ENCODE peak calls at places on chromosomes 16 and 17, in nine cellular contexts. Z is neural progenitor cell, R is WERI-Rb-1, D is heart right ventricle, M is left ventricle myocardium inferior, G is dorsolateral prefrontal cortex, L is stomach, F is psoas muscle, Y is uterus. B is an unnamed sample.

GRCh38 chr17:7281074-7281952 is at the start of gene SLC2A4:
- DNase-seq in R (peak; percentile 97), M (peak; percentile 94), Z (peak; percentile 99), G (peak; percentile 76), F (peak; percentile 95), L (peak; percentile 96), D (peak; percentile 94), Y (peak; percentile 93), B (peak; percentile 99)

GRCh38 chr17:6546069-6546718 is 10.2 kb downstream of the PITPNM3 start:
- DNase-seq in R (no peak), L (no peak), G (peak; percentile 70), D (no peak), F (no peak), M (no peak), Y (no peak), Z (no peak), B (no peak)

GRCh38 chr16:66458292-66458691 is 31.2 kb downstream of the BEAN1 start:
- DNase-seq in G (no peak), D (no peak), L (no peak), M (no peak), Z (no peak), R (no peak), Y (no peak), F (no peak), B (no peak)

GRCh38 chr17:54221499-54221898 is 398.8 kb downstream of the KIF2B start:
- DNase-seq in D (no peak), M (no peak), L (no peak), Z (no peak), Y (no peak), F (no peak), G (no peak), R (no peak), B (no peak)

GRCh38 chr17:80969030-80969673 is 22.5 kb upstream of the CHMP6 start:
- DNase-seq in D (no peak), L (no peak), Z (no peak), F (no peak), R (no peak), Y (no peak), M (no peak), G (no peak), B (no peak)

GRCh38 chr17:81044764-81045589 is 10.0 kb downstream of the BAIAP2 start:
- DNase-seq in F (peak; percentile 87), Y (peak; percentile 79), Z (no peak), G (no peak), M (peak; percentile 89), R (no peak), D (peak; percentile 91), L (peak; percentile 69), B (no peak)

GRCh38 chr17:82239401-82239925 is 10.6 kb downstream of the SLC16A3 start:
- DNase-seq in F (peak; percentile 15), Y (no peak), G (no peak), L (no peak), R (no peak), D (no peak), M (no peak), Z (no peak), B (no peak)

GRCh38 chr16:14564881-14565687 is 65.0 kb downstream of the PARN start:
- DNase-seq in Z (no peak), Y (no peak), R (no peak), D (no peak), G (no peak), L (no peak), F (no peak), M (no peak), B (no peak)

GRCh38 chr17:40122466-40122943 is 734 bp downstream of the MSL1 start:
- DNase-seq in M (peak; percentile 52), D (peak; percentile 52), G (no peak), R (peak; percentile 63), Y (peak; percentile 64), Z (peak; percentile 79), F (peak; percentile 64), L (no peak), B (peak; percentile 68)

GRCh38 chr16:15564619-15565339 is 78.2 kb downstream of the MARF1 start:
- DNase-seq in R (no peak), Y (no peak), L (no peak), M (no peak), G (no peak), F (no peak), D (no peak), Z (peak; percentile 7), B (no peak)

GRCh38 chr16:82776466-82777146 is 149.8 kb downstream of the CDH13 start:
- DNase-seq in Y (no peak), G (no peak), L (no peak), M (no peak), Z (no peak), F (no peak), D (no peak), R (no peak), B (no peak)

GRCh38 chr17:82009413-82009812 is 13.3 kb downstream of the CENPX start:
- DNase-seq in L (no peak), M (no peak), F (no peak), D (no peak), Y (no peak), R (no peak), G (no peak), Z (no peak), B (no peak)

GRCh38 chr16:11547517-11547916 is 39.2 kb downstream of the LITAF start:
- DNase-seq in Y (no peak), R (no peak), L (no peak), D (no peak), F (no peak), G (peak; percentile 49), M (no peak), Z (no peak), B (no peak)

GRCh38 chr17:34487616-34488015 is 91.8 kb upstream of the TMEM132E start:
- DNase-seq in Y (no peak), G (no peak), M (no peak), Z (peak; percentile 61), F (no peak), D (no peak), L (no peak), R (no peak), B (peak; percentile 53)

GRCh38 chr17:79923974-79924638 is 84.9 kb upstream of the CBX4 start:
- DNase-seq in M (no peak), R (peak; percentile 91), Z (peak; percentile 90), Y (no peak), L (peak; percentile 70), F (no peak), G (no peak), D (no peak), B (peak; percentile 93)

DNA sequence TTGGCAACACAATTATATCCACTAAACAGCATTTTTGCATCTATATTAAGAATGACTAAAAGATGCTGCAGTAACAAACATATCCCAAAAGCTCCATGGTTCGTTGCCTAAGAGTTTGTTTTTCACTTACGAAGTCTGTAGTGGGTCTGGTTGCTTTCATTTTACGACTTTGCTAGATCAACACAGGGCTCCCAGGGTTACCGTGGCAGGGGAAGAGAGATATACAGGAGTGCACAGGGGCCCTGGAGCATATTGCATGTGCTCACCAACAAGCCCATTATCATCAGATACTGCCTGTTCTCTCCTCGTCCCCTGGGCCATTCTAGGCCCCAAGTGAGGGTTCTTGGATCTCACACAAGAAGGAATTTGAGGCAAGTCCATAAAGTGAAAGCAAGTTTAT is 3.1 kb upstream of the MMP2 start:
- DNase-seq in G (no peak), Z (no peak), Y (peak; percentile 74), F (peak; percentile 21), D (no peak), R (no peak), L (no peak), M (peak; percentile 37), B (no peak)
- H3K27ac ChIP-seq in G (no peak overlapping the region), Z (no peak overlapping the region), Y (peak overlapping the region; percentile 95), F (peak overlapping the region; percentile 25), D (peak overlapping the region; percentile 88), R (no peak overlapping the region), L (peak overlapping the region; percentile 32), M (peak overlapping the region; percentile 91), B (no peak overlapping the region)

GRCh38 chr17:37432671-37433070 is 26.0 kb downstream of the TADA2A start:
- DNase-seq in G (no peak), Z (no peak), M (no peak), F (no peak), R (no peak), L (no peak), Y (no peak), D (no peak), B (no peak)

GRCh38 chr17:37440424-37440823 is 33.7 kb downstream of the TADA2A start:
- DNase-seq in G (no peak), Y (no peak), L (no peak), M (no peak), F (no peak), Z (no peak), D (no peak), R (no peak), B (no peak)

DNA sequence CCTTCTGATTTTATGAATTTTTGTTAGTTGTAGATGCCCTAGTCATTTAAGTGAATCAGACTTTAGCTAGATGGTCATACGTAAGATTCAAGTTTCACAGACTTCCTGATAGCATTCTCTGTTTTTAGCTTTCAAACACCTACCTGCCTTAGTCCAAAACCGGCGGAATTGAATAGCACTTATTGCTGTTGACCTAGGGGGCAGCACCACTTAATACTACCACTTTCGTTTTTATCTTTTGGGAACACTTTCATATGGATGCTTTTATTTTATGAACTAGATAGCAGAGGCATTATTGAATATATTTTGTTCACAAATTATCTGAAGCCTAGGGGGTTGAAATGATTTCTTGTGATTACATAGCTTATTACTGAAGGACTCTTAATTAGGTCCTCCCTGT is 31.5 kb downstream of the TADA2A start:
- DNase-seq in F (no peak), L (no peak), Y (no peak), R (no peak), Z (no peak), M (no peak), D (no peak), G (no peak), B (peak; percentile 65)
- TF ChIP-seq CTCF in F (no peak), L (no peak), Y (no peak), R (no peak), Z (peak; percentile 48), M (no peak), D (no peak), G (no peak), B (peak; percentile 59)

DNA sequence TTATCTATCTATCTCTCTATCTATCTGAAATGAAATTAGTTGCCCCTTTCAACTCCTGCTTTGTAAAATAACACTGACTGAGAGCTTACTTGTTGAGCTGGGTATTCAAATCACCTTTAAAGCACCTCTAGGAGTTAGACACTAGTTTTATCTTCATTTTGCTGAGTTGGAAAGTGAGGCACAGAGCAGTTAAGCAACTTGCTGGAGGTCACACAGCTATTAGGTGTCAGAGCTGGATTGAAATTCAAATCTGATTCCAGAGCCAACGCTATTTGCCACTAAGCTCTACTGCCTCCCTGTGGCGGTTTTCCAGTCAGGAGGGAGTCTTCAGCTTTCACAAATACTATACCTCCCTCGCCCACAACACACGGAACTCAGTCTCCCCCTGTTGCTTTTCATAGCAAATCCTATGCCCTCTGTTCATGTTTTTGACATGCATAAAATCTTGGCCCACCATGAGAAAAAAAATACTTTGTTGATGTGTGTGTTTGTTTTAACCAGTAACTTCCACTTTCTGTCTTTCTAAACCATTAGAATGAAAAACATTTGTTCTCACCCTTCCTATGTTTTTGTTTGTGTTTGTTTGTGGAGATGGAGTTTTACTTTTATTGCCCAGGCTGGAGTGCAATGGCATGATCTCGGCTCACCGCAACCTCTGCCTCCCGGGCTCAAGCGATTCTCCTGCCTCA is 74.8 kb upstream of the SMURF2 start:
- DNase-seq in L (peak; percentile 52), Y (no peak), F (no peak), R (peak; percentile 65), D (no peak), G (no peak), Z (peak; percentile 9), M (no peak), B (peak; percentile 56)
- H3K27ac ChIP-seq in L (no peak overlapping the region), Y (no peak overlapping the region), F (no peak overlapping the region), R (no peak overlapping the region), D (no peak overlapping the region), G (no peak overlapping the region), Z (no peak overlapping the region), M (no peak overlapping the region), B (no peak overlapping the region)

GRCh38 chr16:24504467-24505345 is 34.7 kb upstream of the RBBP6 start:
- DNase-seq in Z (peak; percentile 78), R (peak; percentile 71), L (peak; percentile 38), M (no peak), Y (peak; percentile 25), F (no peak), G (peak; percentile 35), D (peak; percentile 48), B (peak; percentile 89)
- TF ChIP-seq CTCF in Z (peak; percentile 82), R (peak; percentile 70), L (no peak), M (peak; percentile 84), Y (peak; percentile 70), F (peak; percentile 69), G (peak; percentile 81), D (peak; percentile 72), B (peak; percentile 82)